ENCODE peak calls at places on chromosomes 11 and 22, in eight cellular contexts. One of them, this sample, is unnamed.

GRCh38 chr11:103877221-103877620 is 159.2 kb upstream of the DDI1 start:
- DNase-seq in epithelial cell of esophagus: no peak
- DNase-seq in choroid plexus epithelial cell: peak
- DNase-seq in heart right ventricle: no peak
- DNase-seq in MM.1S: no peak
- DNase-seq in pancreas: no peak
- DNase-seq in mammary epithelial cell: peak
- DNase-seq in WERI-Rb-1: peak
- DNase-seq in this sample: no peak

GRCh38 chr11:118819687-118820086 is 28.7 kb upstream of the DDX6 start:
- DNase-seq in mammary epithelial cell: no peak
- DNase-seq in epithelial cell of esophagus: no peak
- DNase-seq in choroid plexus epithelial cell: no peak
- DNase-seq in WERI-Rb-1: no peak
- DNase-seq in heart right ventricle: no peak
- DNase-seq in MM.1S: peak
- DNase-seq in pancreas: no peak
- DNase-seq in this sample: no peak

GRCh38 chr11:60887531-60887930 is 18.9 kb downstream of the PRPF19 start:
- DNase-seq in mammary epithelial cell: peak
- DNase-seq in pancreas: no peak
- DNase-seq in heart right ventricle: peak
- DNase-seq in epithelial cell of esophagus: peak
- DNase-seq in choroid plexus epithelial cell: peak
- DNase-seq in WERI-Rb-1: peak
- DNase-seq in MM.1S: peak
- DNase-seq in this sample: no peak

GRCh38 chr11:117930668-117931330 is 1.6 kb upstream of the TMPRSS13 start:
- DNase-seq in MM.1S: no peak
- DNase-seq in epithelial cell of esophagus: no peak
- DNase-seq in WERI-Rb-1: no peak
- DNase-seq in choroid plexus epithelial cell: no peak
- DNase-seq in mammary epithelial cell: no peak
- DNase-seq in pancreas: no peak
- DNase-seq in heart right ventricle: no peak
- DNase-seq in this sample: no peak

GRCh38 chr11:2665747-2666710 is 33.8 kb downstream of the KCNQ1OT1 start:
- DNase-seq in mammary epithelial cell: no peak
- DNase-seq in choroid plexus epithelial cell: no peak
- DNase-seq in MM.1S: no peak
- DNase-seq in pancreas: no peak
- DNase-seq in WERI-Rb-1: peak
- DNase-seq in epithelial cell of esophagus: no peak
- DNase-seq in heart right ventricle: no peak
- DNase-seq in this sample: no peak

GRCh38 chr11:115919341-115920086 is 415.3 kb upstream of the CADM1 start:
- DNase-seq in pancreas: no peak
- DNase-seq in WERI-Rb-1: no peak
- DNase-seq in heart right ventricle: no peak
- DNase-seq in mammary epithelial cell: peak
- DNase-seq in MM.1S: no peak
- DNase-seq in choroid plexus epithelial cell: no peak
- DNase-seq in epithelial cell of esophagus: no peak
- DNase-seq in this sample: no peak

GRCh38 chr11:19985106-19985505 is 175.2 kb downstream of the DBX1 start:
- DNase-seq in heart right ventricle: no peak
- DNase-seq in WERI-Rb-1: no peak
- DNase-seq in mammary epithelial cell: peak
- DNase-seq in pancreas: no peak
- DNase-seq in epithelial cell of esophagus: no peak
- DNase-seq in MM.1S: no peak
- DNase-seq in choroid plexus epithelial cell: no peak
- DNase-seq in this sample: no peak

GRCh38 chr11:69705246-69705856 is 1.5 kb upstream of the FGF19 start:
- DNase-seq in mammary epithelial cell: no peak
- DNase-seq in pancreas: no peak
- DNase-seq in epithelial cell of esophagus: no peak
- DNase-seq in MM.1S: no peak
- DNase-seq in WERI-Rb-1: no peak
- DNase-seq in choroid plexus epithelial cell: no peak
- DNase-seq in heart right ventricle: no peak
- DNase-seq in this sample: no peak

GRCh38 chr11:87778341-87778740 is 396.9 kb downstream of the RAB38 start:
- DNase-seq in epithelial cell of esophagus: peak
- DNase-seq in mammary epithelial cell: peak
- DNase-seq in choroid plexus epithelial cell: no peak
- DNase-seq in heart right ventricle: no peak
- DNase-seq in WERI-Rb-1: no peak
- DNase-seq in pancreas: no peak
- DNase-seq in MM.1S: no peak
- DNase-seq in this sample: no peak

GRCh38 chr11:118757881-118758399 is 33.0 kb downstream of the DDX6 start:
- DNase-seq in epithelial cell of esophagus: no peak
- DNase-seq in choroid plexus epithelial cell: no peak
- DNase-seq in mammary epithelial cell: no peak
- DNase-seq in WERI-Rb-1: no peak
- DNase-seq in heart right ventricle: no peak
- DNase-seq in MM.1S: no peak
- DNase-seq in pancreas: no peak
- DNase-seq in this sample: no peak

GRCh38 chr11:122690801-122691649 is 35.5 kb downstream of the UBASH3B start:
- DNase-seq in pancreas: no peak
- DNase-seq in epithelial cell of esophagus: no peak
- DNase-seq in heart right ventricle: peak
- DNase-seq in WERI-Rb-1: no peak
- DNase-seq in mammary epithelial cell: no peak
- DNase-seq in MM.1S: no peak
- DNase-seq in choroid plexus epithelial cell: peak
- DNase-seq in this sample: no peak

GRCh38 chr11:289145-289705 is 299 bp downstream of the PGGHG start:
- DNase-seq in MM.1S: no peak
- DNase-seq in pancreas: no peak
- DNase-seq in WERI-Rb-1: peak
- DNase-seq in epithelial cell of esophagus: no peak
- DNase-seq in mammary epithelial cell: no peak
- DNase-seq in heart right ventricle: no peak
- DNase-seq in choroid plexus epithelial cell: no peak
- DNase-seq in this sample: no peak

GRCh38 chr11:93541884-93542752 is 1.1 kb downstream of the SMCO4 start:
- DNase-seq in mammary epithelial cell: peak
- DNase-seq in epithelial cell of esophagus: peak
- DNase-seq in MM.1S: peak
- DNase-seq in WERI-Rb-1: peak
- DNase-seq in pancreas: peak
- DNase-seq in heart right ventricle: peak
- DNase-seq in choroid plexus epithelial cell: peak
- DNase-seq in this sample: no peak

GRCh38 chr11:9990221-9990973 is 303.6 kb downstream of the SBF2 start:
- DNase-seq in choroid plexus epithelial cell: peak
- DNase-seq in MM.1S: no peak
- DNase-seq in mammary epithelial cell: no peak
- DNase-seq in epithelial cell of esophagus: no peak
- DNase-seq in heart right ventricle: no peak
- DNase-seq in WERI-Rb-1: no peak
- DNase-seq in pancreas: no peak
- DNase-seq in this sample: no peak

GRCh38 chr11:128201801-128202200 is 385.6 kb downstream of the ETS1 start:
- DNase-seq in pancreas: no peak
- DNase-seq in epithelial cell of esophagus: no peak
- DNase-seq in WERI-Rb-1: no peak
- DNase-seq in MM.1S: no peak
- DNase-seq in mammary epithelial cell: no peak
- DNase-seq in choroid plexus epithelial cell: no peak
- DNase-seq in heart right ventricle: no peak
- DNase-seq in this sample: no peak

GRCh38 chr11:62501432-62501891 is 45.1 kb downstream of the AHNAK start:
- DNase-seq in epithelial cell of esophagus: no peak
- DNase-seq in MM.1S: no peak
- DNase-seq in choroid plexus epithelial cell: peak
- DNase-seq in mammary epithelial cell: no peak
- DNase-seq in WERI-Rb-1: no peak
- DNase-seq in heart right ventricle: peak
- DNase-seq in pancreas: no peak
- DNase-seq in this sample: no peak

GRCh38 chr11:134727204-134727603 is 315.2 kb upstream of the B3GAT1 start:
- DNase-seq in epithelial cell of esophagus: no peak
- DNase-seq in mammary epithelial cell: no peak
- DNase-seq in heart right ventricle: no peak
- DNase-seq in MM.1S: no peak
- DNase-seq in choroid plexus epithelial cell: no peak
- DNase-seq in WERI-Rb-1: peak
- DNase-seq in pancreas: no peak
- DNase-seq in this sample: no peak

GRCh38 chr11:353315-353857 is 15.9 kb upstream of the B4GALNT4 start:
- DNase-seq in WERI-Rb-1: no peak
- DNase-seq in choroid plexus epithelial cell: peak
- DNase-seq in MM.1S: no peak
- DNase-seq in heart right ventricle: peak
- DNase-seq in pancreas: peak
- DNase-seq in mammary epithelial cell: no peak
- DNase-seq in epithelial cell of esophagus: peak
- DNase-seq in this sample: no peak

GRCh38 chr11:34809191-34810106 is 106.7 kb downstream of the APIP start:
- DNase-seq in mammary epithelial cell: peak
- DNase-seq in pancreas: no peak
- DNase-seq in heart right ventricle: no peak
- DNase-seq in epithelial cell of esophagus: peak
- DNase-seq in choroid plexus epithelial cell: peak
- DNase-seq in MM.1S: peak
- DNase-seq in WERI-Rb-1: no peak
- DNase-seq in this sample: no peak

GRCh38 chr11:60085909-60086308 is 2.6 kb upstream of the MS4A2 start:
- DNase-seq in choroid plexus epithelial cell: no peak
- DNase-seq in MM.1S: no peak
- DNase-seq in epithelial cell of esophagus: no peak
- DNase-seq in mammary epithelial cell: no peak
- DNase-seq in pancreas: no peak
- DNase-seq in heart right ventricle: no peak
- DNase-seq in WERI-Rb-1: no peak
- DNase-seq in this sample: no peak

GRCh38 chr11:93236741-93237675 is 39.2 kb upstream of the SLC36A4 start:
- DNase-seq in pancreas: no peak
- DNase-seq in epithelial cell of esophagus: peak
- DNase-seq in mammary epithelial cell: peak
- DNase-seq in heart right ventricle: peak
- DNase-seq in MM.1S: peak
- DNase-seq in WERI-Rb-1: peak
- DNase-seq in choroid plexus epithelial cell: peak
- DNase-seq in this sample: no peak

DNA sequence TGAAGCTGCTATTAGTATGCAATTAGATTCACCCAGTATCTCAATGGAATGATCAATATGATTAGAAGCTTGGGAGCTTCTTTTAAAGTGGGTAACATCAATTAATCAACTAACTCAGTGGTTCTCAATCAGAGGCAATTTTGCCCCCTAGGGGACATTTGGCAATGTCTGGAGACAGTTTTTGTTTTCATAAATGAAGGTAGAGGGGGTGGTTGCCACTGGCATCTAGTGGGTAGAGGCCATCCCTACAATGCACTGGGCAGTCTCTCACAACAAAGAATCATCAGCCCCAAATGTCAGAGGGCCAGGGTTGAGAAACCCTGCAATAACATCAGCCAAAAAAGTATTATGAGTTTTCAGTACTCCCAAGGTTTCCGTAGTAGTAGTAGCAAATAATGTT is 5.9 kb upstream of the AMOTL1 start:
- DNase-seq in mammary epithelial cell: no peak
- DNase-seq in MM.1S: peak
- DNase-seq in heart right ventricle: no peak
- DNase-seq in epithelial cell of esophagus: no peak
- DNase-seq in pancreas: no peak
- DNase-seq in choroid plexus epithelial cell: no peak
- DNase-seq in WERI-Rb-1: peak
- DNase-seq in this sample: no peak
- TF ChIP-seq CTCF in mammary epithelial cell: peak
- TF ChIP-seq CTCF in MM.1S: peak
- TF ChIP-seq CTCF in heart right ventricle: peak
- TF ChIP-seq CTCF in epithelial cell of esophagus: no peak
- TF ChIP-seq CTCF in pancreas: no peak
- TF ChIP-seq CTCF in choroid plexus epithelial cell: peak
- TF ChIP-seq CTCF in WERI-Rb-1: peak
- TF ChIP-seq CTCF in this sample: no peak

GRCh38 chr11:50267851-50268250 is 235.2 kb downstream of the OR4C45 start:
- DNase-seq in mammary epithelial cell: no peak
- DNase-seq in choroid plexus epithelial cell: no peak
- DNase-seq in WERI-Rb-1: no peak
- DNase-seq in heart right ventricle: no peak
- DNase-seq in MM.1S: no peak
- DNase-seq in pancreas: no peak
- DNase-seq in epithelial cell of esophagus: no peak
- DNase-seq in this sample: no peak
- H3K4me3 ChIP-seq in mammary epithelial cell: no peak
- H3K4me3 ChIP-seq in choroid plexus epithelial cell: no peak
- H3K4me3 ChIP-seq in WERI-Rb-1: no peak
- H3K4me3 ChIP-seq in heart right ventricle: no peak
- H3K4me3 ChIP-seq in MM.1S: no peak
- H3K4me3 ChIP-seq in pancreas: no peak
- H3K4me3 ChIP-seq in epithelial cell of esophagus: no peak
- H3K4me3 ChIP-seq in this sample: no peak

DNA sequence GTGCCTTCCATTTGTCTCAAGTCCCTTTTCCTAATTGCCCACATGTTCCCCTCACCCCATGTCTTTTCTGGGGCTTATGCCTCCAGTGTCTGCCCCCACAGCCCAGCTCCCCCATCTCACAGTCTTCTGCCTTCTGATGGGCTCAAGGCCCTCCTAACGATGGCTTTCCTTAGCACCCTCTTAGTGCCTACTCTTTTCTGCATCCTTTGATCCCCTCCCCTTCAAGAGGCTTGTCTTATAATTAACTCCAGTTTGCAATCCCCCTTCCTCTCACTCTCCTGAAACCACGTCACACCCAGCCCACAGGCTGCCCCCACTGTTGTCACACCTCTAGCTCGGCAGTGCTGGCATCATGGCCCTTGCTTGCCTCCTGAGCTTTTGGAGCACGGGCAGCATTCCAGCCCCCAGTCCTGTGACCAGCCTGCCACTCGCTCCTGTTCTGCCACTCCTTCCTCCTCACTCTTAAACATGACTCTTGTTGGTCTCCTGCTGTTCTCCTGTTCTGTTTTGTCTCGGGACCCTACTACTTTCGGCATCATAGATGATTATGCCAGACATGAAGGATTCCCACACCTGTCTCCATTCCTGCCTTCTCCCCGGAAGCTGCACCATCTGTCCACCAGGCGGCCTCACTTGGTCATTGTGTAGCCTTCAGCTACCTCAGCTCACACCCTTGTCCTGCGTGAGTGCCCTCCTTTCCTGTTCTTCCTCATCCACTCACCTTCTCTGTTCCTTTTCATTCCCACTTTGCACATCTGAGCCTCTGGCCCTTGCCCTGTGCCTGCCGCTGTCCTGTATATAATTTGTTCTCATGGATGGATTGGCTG is 26.1 kb downstream of the UBE2L3 start:
- DNase-seq in mammary epithelial cell: no peak
- DNase-seq in choroid plexus epithelial cell: no peak
- DNase-seq in MM.1S: no peak
- DNase-seq in heart right ventricle: peak
- DNase-seq in WERI-Rb-1: peak
- DNase-seq in pancreas: no peak
- DNase-seq in epithelial cell of esophagus: no peak
- DNase-seq in this sample: no peak
- TF ChIP-seq CTCF in mammary epithelial cell: peak
- TF ChIP-seq CTCF in choroid plexus epithelial cell: peak
- TF ChIP-seq CTCF in MM.1S: no peak
- TF ChIP-seq CTCF in heart right ventricle: no peak
- TF ChIP-seq CTCF in WERI-Rb-1: peak
- TF ChIP-seq CTCF in pancreas: no peak
- TF ChIP-seq CTCF in epithelial cell of esophagus: peak
- TF ChIP-seq CTCF in this sample: peak

GRCh38 chr22:50272103-50272782 is 2.1 kb upstream of the MAPK11 start:
- DNase-seq in WERI-Rb-1: peak
- DNase-seq in heart right ventricle: no peak
- DNase-seq in epithelial cell of esophagus: no peak
- DNase-seq in choroid plexus epithelial cell: no peak
- DNase-seq in pancreas: no peak
- DNase-seq in mammary epithelial cell: no peak
- DNase-seq in MM.1S: no peak
- DNase-seq in this sample: no peak
- H3K4me3 ChIP-seq in WERI-Rb-1: peak
- H3K4me3 ChIP-seq in heart right ventricle: no peak
- H3K4me3 ChIP-seq in epithelial cell of esophagus: no peak
- H3K4me3 ChIP-seq in choroid plexus epithelial cell: no peak
- H3K4me3 ChIP-seq in pancreas: no peak
- H3K4me3 ChIP-seq in mammary epithelial cell: no peak
- H3K4me3 ChIP-seq in MM.1S: no peak
- H3K4me3 ChIP-seq in this sample: no peak

This sample was measured in GM12864.